ENCODE peak calls at places on chromosomes 6 and 20, in five cellular contexts. S is GM12878, K is H1, X is HepG2, U is NT2/D1. N is an unnamed sample.

GRCh38 chr20:57065646-57066045 is 200.8 kb downstream of the BMP7 start:
- DNase-seq in S (no peak), K (no peak), X (no peak), U (peak), N (no peak)

GRCh38 chr6:113287396-113287795 is 569.7 kb upstream of the MARCKS start:
- DNase-seq in S (peak), K (no peak), X (no peak), U (no peak), N (no peak)

GRCh38 chr6:52065621-52066020 is 21.8 kb downstream of the PKHD1 start:
- DNase-seq in S (no peak), K (no peak), X (peak), U (no peak), N (no peak)

GRCh38 chr6:52725133-52725529 is 38.1 kb downstream of the GSTA2 start:
- DNase-seq in S (no peak), K (no peak), X (no peak), U (no peak), N (no peak)

GRCh38 chr20:25281541-25281991 is 33.7 kb downstream of the PYGB start:
- DNase-seq in S (peak), K (no peak), X (no peak), U (no peak), N (no peak)

GRCh38 chr6:48615041-48615440 is 504.0 kb upstream of the PTCHD4 start:
- DNase-seq in S (no peak), K (no peak), X (no peak), U (no peak), N (no peak)

GRCh38 chr6:135993321-135993720 is 141.8 kb downstream of the PDE7B start:
- DNase-seq in S (no peak), K (no peak), X (no peak), U (no peak), N (no peak)

GRCh38 chr6:117317261-117317660 is 51.9 kb downstream of the VGLL2 start:
- DNase-seq in S (no peak), K (no peak), X (peak), U (peak), N (peak)

GRCh38 chr6:139068846-139069245 is 40.3 kb downstream of the ABRACL start:
- DNase-seq in S (no peak), K (no peak), X (no peak), U (no peak), N (no peak)

GRCh38 chr6:42960243-42961019 is at the start of gene GNMT:
- DNase-seq in S (no peak), K (peak), X (peak), U (no peak), N (no peak)

GRCh38 chr20:10637062-10637559 is 36.7 kb downstream of the JAG1 start:
- DNase-seq in S (no peak), K (no peak), X (no peak), U (no peak), N (no peak)

GRCh38 chr6:37200085-37200484 is 30.1 kb downstream of the PIM1 start:
- DNase-seq in S (no peak), K (no peak), X (no peak), U (no peak), N (no peak)

GRCh38 chr20:10414982-10415650 is 18.9 kb downstream of the MKKS start:
- DNase-seq in S (no peak), K (no peak), X (no peak), U (peak), N (no peak)

GRCh38 chr6:22320750-22321149 is 23.9 kb upstream of the PRL start:
- DNase-seq in S (no peak), K (no peak), X (peak), U (no peak), N (no peak)

GRCh38 chr6:170174771-170175643 is 115.9 kb downstream of the DLL1 start:
- DNase-seq in S (no peak), K (peak), X (no peak), U (no peak), N (no peak)

GRCh38 chr6:110101885-110102284 is 77.6 kb downstream of the WASF1 start:
- DNase-seq in S (no peak), K (no peak), X (no peak), U (no peak), N (no peak)

GRCh38 chr20:18101125-18101820 is 36.4 kb upstream of the KAT14 start:
- DNase-seq in S (no peak), K (peak), X (no peak), U (no peak), N (no peak)

GRCh38 chr20:57022306-57022705 is 244.1 kb downstream of the BMP7 start:
- DNase-seq in S (no peak), K (peak), X (no peak), U (peak), N (no peak)

GRCh38 chr6:158621694-158622544 is 22.6 kb downstream of the DYNLT1 start:
- DNase-seq in S (no peak), K (peak), X (no peak), U (no peak), N (no peak)

GRCh38 chr6:158417760-158418098 is 105.5 kb downstream of the TULP4 start:
- DNase-seq in S (no peak), K (no peak), X (no peak), U (no peak), N (no peak)

GRCh38 chr20:17909745-17910345 is 58.7 kb downstream of the SNX5 start:
- DNase-seq in S (no peak), K (no peak), X (no peak), U (no peak), N (no peak)

GRCh38 chr20:3248167-3248992 is 9.4 kb upstream of the SLC4A11 start:
- DNase-seq in S (no peak), K (peak), X (no peak), U (peak), N (no peak)

GRCh38 chr20:370151-370600 is 10.4 kb upstream of the TRIB3 start:
- DNase-seq in S (no peak), K (no peak), X (peak), U (no peak), N (no peak)

GRCh38 chr6:130900913-130901312 is 73.7 kb downstream of the SMLR1 start:
- DNase-seq in S (no peak), K (no peak), X (no peak), U (no peak), N (no peak)

GRCh38 chr20:50085481-50086365 is 27.2 kb downstream of the UBE2V1 start:
- DNase-seq in S (no peak), K (no peak), X (peak), U (peak), N (peak)

GRCh38 chr20:37866051-37866450 is 36.9 kb upstream of the VSTM2L start:
- DNase-seq in S (no peak), K (no peak), X (no peak), U (no peak), N (no peak)

GRCh38 chr6:25831532-25832306 is at the start of gene SLC17A1:
- DNase-seq in S (no peak), K (no peak), X (peak), U (no peak), N (peak)

GRCh38 chr6:169862464-169863148 is 111.2 kb downstream of the ERMARD start:
- DNase-seq in S (no peak), K (peak), X (no peak), U (no peak), N (no peak)

GRCh38 chr6:1608976-1609661 is 596 bp upstream of the FOXC1 start:
- DNase-seq in S (no peak), K (no peak), X (no peak), U (no peak), N (no peak)

GRCh38 chr6:54112171-54112650 is 968 bp downstream of the MLIP start:
- DNase-seq in S (no peak), K (no peak), X (no peak), U (no peak), N (no peak)

DNA sequence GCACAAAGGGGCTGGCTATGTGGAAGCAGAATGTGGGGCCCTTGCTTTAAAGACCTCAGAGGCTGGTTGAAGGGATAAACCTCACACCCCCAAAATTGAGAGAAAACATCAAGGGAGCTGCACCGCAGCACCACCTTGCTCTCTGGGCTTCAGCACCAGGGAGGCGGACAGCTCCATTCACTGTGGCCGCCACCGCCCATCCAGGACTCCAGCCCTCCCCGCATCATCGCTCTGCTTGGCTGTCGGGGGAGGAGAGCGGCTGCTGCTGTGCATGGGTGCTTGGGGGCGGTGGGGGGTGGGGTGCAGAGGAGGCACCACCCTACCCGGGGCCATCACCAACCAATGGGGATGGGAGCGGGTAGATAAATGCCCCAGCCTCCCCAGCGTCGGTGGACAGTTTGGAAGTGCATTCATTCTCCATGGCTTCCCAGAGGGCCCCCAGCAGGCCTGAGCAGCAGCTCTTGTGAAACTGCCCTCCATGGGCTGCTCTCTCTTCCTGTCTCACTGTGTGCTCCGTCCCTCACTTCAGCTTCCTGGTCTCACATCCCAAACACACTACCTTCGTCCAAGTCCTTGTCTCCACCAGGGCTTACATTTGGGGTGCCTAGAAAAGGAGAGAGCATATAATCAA is 75.7 kb upstream of the BHLHE23 start:
- DNase-seq in S (no peak), K (peak), X (peak), U (no peak), N (peak)
- TF ChIP-seq SUZ12 in S (no peak), K (no peak), X (no peak), U (no peak), N (no peak)

GRCh38 chr6:159691963-159692287 is 1.1 kb downstream of the SOD2 start:
- DNase-seq in S (no peak), K (no peak), X (peak), U (no peak), N (peak)

GRCh38 chr6:159692303-159693127 is 526 bp downstream of the SOD2 start:
- DNase-seq in S (no peak), K (no peak), X (peak), U (no peak), N (peak)

GRCh38 chr6:159693894-159694545 is 979 bp upstream of the SOD2 start:
- DNase-seq in S (no peak), K (no peak), X (peak), U (no peak), N (no peak)

GRCh38 chr6:159693128-159693893 is at the start of gene SOD2:
- DNase-seq in S (no peak), K (peak), X (peak), U (peak), N (peak)

DNA sequence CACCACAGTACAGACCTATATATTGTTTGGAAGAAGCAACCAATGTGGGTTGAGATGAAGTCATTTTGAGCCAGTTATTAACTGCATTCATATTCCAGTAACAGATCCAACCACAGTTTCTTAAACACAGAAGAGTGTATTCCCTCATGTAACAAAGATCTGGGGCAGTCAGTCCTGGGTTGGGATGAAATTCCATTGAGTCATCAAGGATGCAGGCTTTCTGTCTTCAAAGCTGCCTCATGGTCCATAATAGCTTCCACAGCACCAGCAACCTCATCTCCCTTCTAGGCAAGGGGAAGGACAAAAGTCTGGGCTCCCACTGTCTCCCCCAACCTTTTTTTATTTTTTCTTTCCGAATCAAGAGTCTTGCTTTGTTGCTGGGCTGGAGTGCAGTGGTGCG is 2.9 kb upstream of the SOD2 start:
- DNase-seq in S (no peak), K (no peak), X (no peak), U (no peak), N (no peak)
- TF ChIP-seq SUZ12 in S (no peak), K (no peak), X (no peak), U (no peak), N (no peak)

GRCh38 chr6:125273965-125274364 is 27.8 kb downstream of the HDDC2 start:
- DNase-seq in S (no peak), K (no peak), X (no peak), U (no peak), N (no peak)
- TF ChIP-seq SUZ12 in S (no peak), K (no peak), X (no peak), U (no peak), N (no peak)

GRCh38 chr6:140784573-140784972 is 1348.2 kb upstream of the GJE1 start:
- DNase-seq in S (no peak), K (no peak), X (no peak), U (no peak), N (no peak)
- TF ChIP-seq SUZ12 in S (no peak), K (no peak), X (no peak), U (no peak), N (no peak)

GRCh38 chr6:129444683-129445082 is 265.3 kb downstream of the ARHGAP18 start:
- DNase-seq in S (no peak), K (no peak), X (no peak), U (no peak), N (no peak)

GRCh38 chr6:129446272-129446851 is 263.6 kb downstream of the ARHGAP18 start:
- DNase-seq in S (no peak), K (no peak), X (no peak), U (no peak), N (no peak)

GRCh38 chr6:129440691-129441090 is 269.3 kb downstream of the ARHGAP18 start:
- DNase-seq in S (no peak), K (no peak), X (no peak), U (peak), N (peak)
- TF ChIP-seq SUZ12 in S (no peak), K (no peak), X (no peak), U (no peak), N (no peak)

DNA sequence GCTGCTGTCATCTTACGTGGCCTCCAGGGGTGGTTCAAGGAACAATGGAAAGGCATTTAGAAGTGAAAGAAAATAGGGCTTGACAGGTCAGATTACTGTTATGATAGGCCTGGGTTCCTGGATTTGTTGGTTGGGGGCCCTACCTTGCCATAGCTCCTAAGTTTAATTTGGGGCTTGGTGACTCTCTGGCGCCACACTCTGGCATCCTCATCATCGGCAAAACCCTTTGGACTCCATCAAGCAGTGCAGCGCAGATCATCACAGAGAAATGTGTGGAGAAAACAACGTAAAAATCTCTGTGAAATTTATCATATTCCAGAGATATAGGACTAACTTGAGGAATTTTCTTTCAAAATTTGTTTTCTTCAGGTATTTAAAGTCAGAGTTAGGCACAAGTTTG is 33.6 kb upstream of the AIG1 start:
- DNase-seq in S (no peak), K (peak), X (peak), U (peak), N (peak)
- TF ChIP-seq SUZ12 in S (no peak), K (no peak), X (no peak), U (no peak), N (no peak)

N was measured in HEK293T.